ENCODE peak calls at places on chromosome 21, in nine cellular contexts. One of them, this sample, is unnamed.

GRCh38 chr21:45473496-45474322 is 68.5 kb downstream of the SLC19A1 start:
- DNase-seq in choroid plexus epithelial cell: peak; percentile 25
- DNase-seq in HT-29: no peak
- DNase-seq in GM12865: no peak
- DNase-seq in CD4-positive, alpha-beta memory T cell: no peak
- DNase-seq in iPS-NIHi11: no peak
- DNase-seq in hypothalamus: no peak
- DNase-seq in caudate nucleus: no peak
- DNase-seq in NCI-H69: no peak
- DNase-seq in this sample: no peak

GRCh38 chr21:45123440-45123839 is 49.1 kb downstream of the ADARB1 start:
- DNase-seq in HT-29: no peak
- DNase-seq in GM12865: no peak
- DNase-seq in caudate nucleus: no peak
- DNase-seq in iPS-NIHi11: no peak
- DNase-seq in hypothalamus: no peak
- DNase-seq in NCI-H69: peak; percentile 85
- DNase-seq in choroid plexus epithelial cell: no peak
- DNase-seq in CD4-positive, alpha-beta memory T cell: no peak
- DNase-seq in this sample: no peak

GRCh38 chr21:36150192-36150711 is 6.4 kb upstream of the DOP1B start:
- DNase-seq in caudate nucleus: no peak
- DNase-seq in GM12865: peak; percentile 60
- DNase-seq in hypothalamus: no peak
- DNase-seq in CD4-positive, alpha-beta memory T cell: no peak
- DNase-seq in iPS-NIHi11: no peak
- DNase-seq in HT-29: no peak
- DNase-seq in NCI-H69: no peak
- DNase-seq in choroid plexus epithelial cell: peak; percentile 65
- DNase-seq in this sample: peak; percentile 63

GRCh38 chr21:39613029-39613934 is 542 bp downstream of the B3GALT5 start:
- DNase-seq in GM12865: no peak
- DNase-seq in hypothalamus: no peak
- DNase-seq in iPS-NIHi11: no peak
- DNase-seq in HT-29: no peak
- DNase-seq in choroid plexus epithelial cell: peak; percentile 33
- DNase-seq in caudate nucleus: no peak
- DNase-seq in CD4-positive, alpha-beta memory T cell: no peak
- DNase-seq in NCI-H69: peak; percentile 51
- DNase-seq in this sample: peak; percentile 19

GRCh38 chr21:45075606-45076244 is 1.3 kb downstream of the ADARB1 start:
- DNase-seq in GM12865: no peak
- DNase-seq in hypothalamus: no peak
- DNase-seq in choroid plexus epithelial cell: peak; percentile 40
- DNase-seq in HT-29: no peak
- DNase-seq in CD4-positive, alpha-beta memory T cell: no peak
- DNase-seq in NCI-H69: no peak
- DNase-seq in iPS-NIHi11: no peak
- DNase-seq in caudate nucleus: no peak
- DNase-seq in this sample: no peak

GRCh38 chr21:34336245-34336644 is 27.6 kb upstream of the KCNE2 start:
- DNase-seq in hypothalamus: no peak
- DNase-seq in iPS-NIHi11: no peak
- DNase-seq in choroid plexus epithelial cell: peak; percentile 32
- DNase-seq in GM12865: no peak
- DNase-seq in caudate nucleus: no peak
- DNase-seq in HT-29: no peak
- DNase-seq in CD4-positive, alpha-beta memory T cell: no peak
- DNase-seq in NCI-H69: peak; percentile 47
- DNase-seq in this sample: no peak

GRCh38 chr21:32334980-32335471 is 36.4 kb downstream of the MRAP start:
- DNase-seq in choroid plexus epithelial cell: no peak
- DNase-seq in NCI-H69: peak; percentile 87
- DNase-seq in HT-29: no peak
- DNase-seq in caudate nucleus: peak; percentile 67
- DNase-seq in hypothalamus: peak; percentile 39
- DNase-seq in iPS-NIHi11: peak; percentile 45
- DNase-seq in GM12865: no peak
- DNase-seq in CD4-positive, alpha-beta memory T cell: no peak
- DNase-seq in this sample: peak; percentile 62

GRCh38 chr21:38643404-38644023 is 145.2 kb upstream of the ERG start:
- DNase-seq in choroid plexus epithelial cell: no peak
- DNase-seq in caudate nucleus: no peak
- DNase-seq in GM12865: no peak
- DNase-seq in iPS-NIHi11: peak; percentile 29
- DNase-seq in CD4-positive, alpha-beta memory T cell: no peak
- DNase-seq in hypothalamus: no peak
- DNase-seq in HT-29: no peak
- DNase-seq in NCI-H69: no peak
- DNase-seq in this sample: no peak

GRCh38 chr21:30831194-30831765 is 1.7 kb upstream of the KRTAP7-1 start:
- DNase-seq in caudate nucleus: no peak
- DNase-seq in HT-29: peak; percentile 36
- DNase-seq in GM12865: peak; percentile 52
- DNase-seq in NCI-H69: peak; percentile 31
- DNase-seq in CD4-positive, alpha-beta memory T cell: no peak
- DNase-seq in choroid plexus epithelial cell: peak; percentile 23
- DNase-seq in hypothalamus: no peak
- DNase-seq in iPS-NIHi11: peak; percentile 65
- DNase-seq in this sample: no peak